ENCODE peak calls at places on chromosomes 2 and 18, in eight cellular contexts. T is Calu3; S is endothelial cell; R is stimulated activated CD8-positive, alpha-beta memory T cell treated with anti-CD3 and anti-CD28 coated beads, Interleukin-15, amount 100 ng/mL, for 1 hour; O is tibial artery; J is activated CD4-positive, alpha-beta T cell treated with anti-CD3 and anti-CD28 coated beads for 36 hours; W is HuH-7.5; U is anterior cingulate cortex. Y is an unnamed sample.
A peak's percentile ranks its signal among the peaks of the same experiment; 100 is the strongest.

GRCh38 chr2:173400760-173401159 is 46.1 kb downstream of the CDCA7 start:
- DNase-seq in J (peak; percentile 9), T (peak; percentile 21), W (no peak), R (no peak), S (peak; percentile 42), O (no peak), U (no peak), Y (no peak)

GRCh38 chr2:94876523-94876863 is 5.3 kb downstream of the TEKT4 start:
- DNase-seq in T (no peak), J (no peak), U (no peak), W (no peak), R (no peak), S (no peak), O (no peak), Y (no peak)

GRCh38 chr2:8259106-8259840 is 422.6 kb upstream of the ID2 start:
- DNase-seq in O (no peak), S (no peak), T (peak; percentile 10), R (no peak), J (no peak), U (peak; percentile 40), W (no peak), Y (no peak)

GRCh38 chr2:28528206-28528605 is 32.3 kb downstream of the PLB1 start:
- DNase-seq in R (no peak), J (no peak), W (no peak), T (no peak), S (no peak), O (no peak), U (no peak), Y (no peak)

GRCh38 chr2:240603081-240603835 is 16.7 kb downstream of the CAPN10 start:
- DNase-seq in R (no peak), T (no peak), S (no peak), O (peak; percentile 40), U (no peak), J (no peak), W (no peak), Y (no peak)

GRCh38 chr18:49658871-49659378 is 97.1 kb downstream of the LIPG start:
- DNase-seq in J (no peak), O (no peak), R (no peak), W (no peak), S (no peak), U (no peak), T (no peak), Y (no peak)

GRCh38 chr2:181318504-181319280 is 138.5 kb upstream of the ITGA4 start:
- DNase-seq in O (no peak), S (no peak), T (no peak), R (no peak), U (no peak), W (no peak), J (no peak), Y (peak; percentile 52)

GRCh38 chr2:85257359-85258193 is 70.2 kb downstream of the TGOLN2 start:
- DNase-seq in T (peak; percentile 20), S (no peak), O (no peak), U (no peak), R (no peak), J (no peak), W (no peak), Y (peak; percentile 57)

GRCh38 chr18:45671366-45671765 is 52.6 kb upstream of the SLC14A1 start:
- DNase-seq in S (no peak), W (no peak), U (no peak), R (no peak), O (no peak), J (no peak), T (no peak), Y (no peak)

Y was measured in T47D.